ENCODE peak calls at places on chromosomes 11 and 22, in ten cellular contexts. One of them, this sample, is unnamed. For H3K4me1 and H3K36me3, the result is how much of the 10 kb centered on the place peaks cover.

GRCh38 chr11:26649884-26650283 is 72.0 kb downstream of the SLC5A12 start:
- DNase-seq in heart left ventricle: no peak
- DNase-seq in tibial nerve: no peak
- DNase-seq in fibroblast of lung: peak
- DNase-seq in kidney: no peak
- DNase-seq in PC-9: peak
- DNase-seq in endothelial cell of umbilical vein: peak
- DNase-seq in heart right ventricle: peak
- DNase-seq in uterus: no peak
- DNase-seq in mucosa of descending colon: peak
- DNase-seq in this sample: no peak

GRCh38 chr11:49995559-49995958 is 13.2 kb upstream of the OR4C12 start:
- DNase-seq in kidney: no peak
- DNase-seq in tibial nerve: no peak
- DNase-seq in fibroblast of lung: peak
- DNase-seq in heart right ventricle: peak
- DNase-seq in mucosa of descending colon: peak
- DNase-seq in endothelial cell of umbilical vein: peak
- DNase-seq in heart left ventricle: peak
- DNase-seq in uterus: no peak
- DNase-seq in PC-9: peak
- DNase-seq in this sample: no peak

GRCh38 chr11:111391328-111392124 is 12.5 kb upstream of the POU2AF1 start:
- DNase-seq in tibial nerve: no peak
- DNase-seq in kidney: no peak
- DNase-seq in mucosa of descending colon: no peak
- DNase-seq in uterus: no peak
- DNase-seq in fibroblast of lung: no peak
- DNase-seq in heart left ventricle: no peak
- DNase-seq in endothelial cell of umbilical vein: no peak
- DNase-seq in PC-9: no peak
- DNase-seq in heart right ventricle: no peak
- DNase-seq in this sample: no peak

GRCh38 chr11:764322-765024 is 12.8 kb downstream of the GATD1 start:
- DNase-seq in kidney: peak
- DNase-seq in endothelial cell of umbilical vein: no peak
- DNase-seq in fibroblast of lung: no peak
- DNase-seq in tibial nerve: no peak
- DNase-seq in heart left ventricle: no peak
- DNase-seq in heart right ventricle: no peak
- DNase-seq in PC-9: no peak
- DNase-seq in uterus: no peak
- DNase-seq in mucosa of descending colon: no peak
- DNase-seq in this sample: no peak

GRCh38 chr22:30866811-30867271 is 101.7 kb downstream of the MORC2 start:
- DNase-seq in uterus: peak
- DNase-seq in heart right ventricle: no peak
- DNase-seq in mucosa of descending colon: no peak
- DNase-seq in endothelial cell of umbilical vein: peak
- DNase-seq in kidney: peak
- DNase-seq in fibroblast of lung: no peak
- DNase-seq in tibial nerve: no peak
- DNase-seq in PC-9: no peak
- DNase-seq in heart left ventricle: peak
- DNase-seq in this sample: no peak

GRCh38 chr11:119742263-119742861 is 13.4 kb upstream of the NECTIN1 start:
- DNase-seq in PC-9: no peak
- DNase-seq in fibroblast of lung: peak
- DNase-seq in endothelial cell of umbilical vein: no peak
- DNase-seq in tibial nerve: no peak
- DNase-seq in heart left ventricle: no peak
- DNase-seq in uterus: peak
- DNase-seq in mucosa of descending colon: peak
- DNase-seq in kidney: no peak
- DNase-seq in heart right ventricle: no peak
- DNase-seq in this sample: peak

GRCh38 chr22:47210112-47210657 is 447.7 kb downstream of the TBC1D22A start:
- DNase-seq in mucosa of descending colon: no peak
- DNase-seq in endothelial cell of umbilical vein: no peak
- DNase-seq in tibial nerve: no peak
- DNase-seq in fibroblast of lung: no peak
- DNase-seq in kidney: peak
- DNase-seq in uterus: no peak
- DNase-seq in PC-9: no peak
- DNase-seq in heart left ventricle: no peak
- DNase-seq in heart right ventricle: no peak
- DNase-seq in this sample: no peak

GRCh38 chr22:19749876-19750275 is 10.7 kb upstream of the TBX1 start:
- DNase-seq in heart left ventricle: no peak
- DNase-seq in tibial nerve: no peak
- DNase-seq in uterus: no peak
- DNase-seq in mucosa of descending colon: no peak
- DNase-seq in endothelial cell of umbilical vein: no peak
- DNase-seq in heart right ventricle: no peak
- DNase-seq in kidney: no peak
- DNase-seq in PC-9: no peak
- DNase-seq in fibroblast of lung: no peak
- DNase-seq in this sample: no peak

GRCh38 chr22:30000566-30000965 is 79.7 kb upstream of the HORMAD2 start:
- DNase-seq in tibial nerve: no peak
- DNase-seq in heart right ventricle: no peak
- DNase-seq in fibroblast of lung: peak
- DNase-seq in PC-9: no peak
- DNase-seq in kidney: no peak
- DNase-seq in endothelial cell of umbilical vein: no peak
- DNase-seq in heart left ventricle: no peak
- DNase-seq in mucosa of descending colon: no peak
- DNase-seq in uterus: no peak
- DNase-seq in this sample: no peak

GRCh38 chr22:27488456-27489224 is 312.9 kb downstream of the MN1 start:
- DNase-seq in PC-9: no peak
- DNase-seq in uterus: no peak
- DNase-seq in mucosa of descending colon: peak
- DNase-seq in heart left ventricle: no peak
- DNase-seq in heart right ventricle: no peak
- DNase-seq in kidney: no peak
- DNase-seq in tibial nerve: no peak
- DNase-seq in fibroblast of lung: no peak
- DNase-seq in endothelial cell of umbilical vein: peak
- DNase-seq in this sample: no peak

GRCh38 chr11:17812286-17813187 is 78.0 kb downstream of the KCNC1 start:
- DNase-seq in endothelial cell of umbilical vein: no peak
- DNase-seq in heart left ventricle: no peak
- DNase-seq in fibroblast of lung: no peak
- DNase-seq in kidney: no peak
- DNase-seq in mucosa of descending colon: peak
- DNase-seq in uterus: no peak
- DNase-seq in heart right ventricle: no peak
- DNase-seq in PC-9: peak
- DNase-seq in tibial nerve: no peak
- DNase-seq in this sample: no peak

GRCh38 chr22:38843716-38844660 is at the start of gene NPTXR:
- DNase-seq in heart left ventricle: peak
- DNase-seq in endothelial cell of umbilical vein: peak
- DNase-seq in uterus: peak
- DNase-seq in mucosa of descending colon: peak
- DNase-seq in fibroblast of lung: peak
- DNase-seq in PC-9: peak
- DNase-seq in heart right ventricle: no peak
- DNase-seq in tibial nerve: no peak
- DNase-seq in kidney: no peak
- DNase-seq in this sample: peak

GRCh38 chr11:2541881-2542361 is 97.1 kb downstream of the KCNQ1 start:
- DNase-seq in fibroblast of lung: no peak
- DNase-seq in mucosa of descending colon: no peak
- DNase-seq in heart left ventricle: peak
- DNase-seq in kidney: peak
- DNase-seq in heart right ventricle: no peak
- DNase-seq in tibial nerve: peak
- DNase-seq in PC-9: no peak
- DNase-seq in endothelial cell of umbilical vein: no peak
- DNase-seq in uterus: no peak
- DNase-seq in this sample: no peak

GRCh38 chr11:10761085-10761698 is 10.1 kb downstream of the CTR9 start:
- DNase-seq in mucosa of descending colon: no peak
- DNase-seq in endothelial cell of umbilical vein: no peak
- DNase-seq in tibial nerve: no peak
- DNase-seq in fibroblast of lung: no peak
- DNase-seq in uterus: no peak
- DNase-seq in heart right ventricle: no peak
- DNase-seq in kidney: no peak
- DNase-seq in PC-9: no peak
- DNase-seq in heart left ventricle: no peak
- DNase-seq in this sample: no peak

GRCh38 chr11:61107888-61108287 is 5.6 kb downstream of the CD5 start:
- DNase-seq in fibroblast of lung: no peak
- DNase-seq in uterus: no peak
- DNase-seq in tibial nerve: no peak
- DNase-seq in mucosa of descending colon: no peak
- DNase-seq in heart right ventricle: no peak
- DNase-seq in endothelial cell of umbilical vein: no peak
- DNase-seq in heart left ventricle: no peak
- DNase-seq in kidney: no peak
- DNase-seq in PC-9: no peak
- DNase-seq in this sample: no peak

GRCh38 chr11:100972046-100972445 is 157.6 kb downstream of the PGR start:
- DNase-seq in tibial nerve: no peak
- DNase-seq in heart right ventricle: no peak
- DNase-seq in kidney: no peak
- DNase-seq in uterus: no peak
- DNase-seq in mucosa of descending colon: no peak
- DNase-seq in endothelial cell of umbilical vein: no peak
- DNase-seq in fibroblast of lung: no peak
- DNase-seq in heart left ventricle: no peak
- DNase-seq in PC-9: no peak
- DNase-seq in this sample: no peak

GRCh38 chr11:92917927-92918326 is 51.5 kb upstream of the MTNR1B start:
- DNase-seq in heart right ventricle: no peak
- DNase-seq in heart left ventricle: no peak
- DNase-seq in fibroblast of lung: no peak
- DNase-seq in PC-9: no peak
- DNase-seq in mucosa of descending colon: no peak
- DNase-seq in tibial nerve: no peak
- DNase-seq in uterus: no peak
- DNase-seq in kidney: no peak
- DNase-seq in endothelial cell of umbilical vein: no peak
- DNase-seq in this sample: no peak

GRCh38 chr11:35364101-35364780 is 55.1 kb downstream of the SLC1A2 start:
- DNase-seq in mucosa of descending colon: peak
- DNase-seq in tibial nerve: peak
- DNase-seq in heart left ventricle: peak
- DNase-seq in endothelial cell of umbilical vein: no peak
- DNase-seq in uterus: peak
- DNase-seq in heart right ventricle: peak
- DNase-seq in kidney: peak
- DNase-seq in fibroblast of lung: peak
- DNase-seq in PC-9: peak
- DNase-seq in this sample: no peak
- TF ChIP-seq CTCF in mucosa of descending colon: no peak
- TF ChIP-seq CTCF in tibial nerve: no peak
- TF ChIP-seq CTCF in heart left ventricle: no peak
- TF ChIP-seq CTCF in endothelial cell of umbilical vein: no peak
- TF ChIP-seq CTCF in uterus: no peak
- TF ChIP-seq CTCF in heart right ventricle: no peak
- TF ChIP-seq CTCF in kidney: no peak
- TF ChIP-seq CTCF in fibroblast of lung: no peak
- TF ChIP-seq CTCF in PC-9: no peak
- TF ChIP-seq CTCF in this sample: no peak

DNA sequence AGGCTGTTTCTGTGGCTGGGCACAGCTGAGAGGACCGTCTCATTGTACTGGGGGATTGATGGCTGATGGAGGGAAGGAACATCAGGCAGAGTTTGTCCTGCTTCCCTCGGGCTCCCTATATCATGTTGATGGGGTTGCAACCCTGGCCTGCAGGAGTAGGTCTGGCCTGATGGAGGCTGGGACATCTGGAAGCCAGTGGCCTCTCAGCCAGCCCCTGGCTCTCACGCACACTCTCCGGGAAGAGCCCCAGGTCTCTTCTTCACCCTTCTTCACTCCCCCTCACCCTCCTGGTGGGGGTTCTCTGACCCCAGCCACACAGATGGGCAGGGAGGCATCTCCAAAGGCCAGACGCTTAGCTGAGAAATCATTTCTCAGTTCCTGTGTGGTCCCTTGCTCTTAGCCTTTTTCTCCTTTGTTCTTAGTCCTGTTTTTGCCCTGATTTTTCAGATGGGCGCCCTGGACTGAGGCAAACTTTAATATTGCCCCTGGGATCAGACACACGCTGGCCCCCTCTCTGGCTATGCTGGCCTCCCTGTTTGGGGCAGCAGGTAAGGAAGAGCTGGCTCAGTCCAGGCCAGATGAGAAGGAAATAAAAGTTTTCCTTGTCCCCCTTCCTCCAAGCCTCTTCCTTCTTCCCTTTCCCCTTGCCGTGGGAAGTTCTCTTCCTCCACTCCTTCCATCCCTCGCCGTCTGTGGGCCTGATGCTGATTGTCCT is 13.9 kb upstream of the ANO1 start:
- DNase-seq in tibial nerve: no peak
- DNase-seq in heart left ventricle: no peak
- DNase-seq in endothelial cell of umbilical vein: no peak
- DNase-seq in kidney: no peak
- DNase-seq in heart right ventricle: no peak
- DNase-seq in uterus: no peak
- DNase-seq in PC-9: no peak
- DNase-seq in fibroblast of lung: no peak
- DNase-seq in mucosa of descending colon: no peak
- DNase-seq in this sample: no peak
- H3K4me1 ChIP-seq in tibial nerve: under half
- H3K4me1 ChIP-seq in heart left ventricle: under half
- H3K4me1 ChIP-seq in endothelial cell of umbilical vein: under half
- H3K4me1 ChIP-seq in kidney: under half
- H3K4me1 ChIP-seq in heart right ventricle: under half
- H3K4me1 ChIP-seq in uterus: under half
- H3K4me1 ChIP-seq in PC-9: half or more
- H3K4me1 ChIP-seq in fibroblast of lung: under half
- H3K4me1 ChIP-seq in mucosa of descending colon: under half
- H3K4me1 ChIP-seq in this sample: under half

DNA sequence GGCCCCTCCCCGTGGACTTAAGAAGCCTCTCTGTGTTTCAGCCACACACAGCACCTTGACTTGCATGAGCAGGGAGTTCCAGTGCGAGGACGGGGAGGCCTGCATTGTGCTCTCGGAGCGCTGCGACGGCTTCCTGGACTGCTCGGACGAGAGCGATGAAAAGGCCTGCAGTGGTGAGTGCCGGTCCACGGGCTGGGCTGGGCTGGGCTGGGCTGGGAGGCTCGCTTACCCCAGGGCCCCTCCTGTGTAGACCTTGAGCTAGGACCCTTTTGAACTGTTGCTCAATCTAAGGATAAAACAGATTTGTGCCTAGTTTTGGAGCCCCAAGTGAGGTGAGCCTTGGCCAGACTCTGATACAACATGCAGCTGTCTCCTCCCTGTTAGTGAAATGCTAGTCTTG is 151.4 kb upstream of the SORL1-AS1 start:
- DNase-seq in endothelial cell of umbilical vein: no peak
- DNase-seq in mucosa of descending colon: no peak
- DNase-seq in uterus: no peak
- DNase-seq in heart right ventricle: no peak
- DNase-seq in tibial nerve: no peak
- DNase-seq in PC-9: no peak
- DNase-seq in heart left ventricle: no peak
- DNase-seq in kidney: no peak
- DNase-seq in fibroblast of lung: no peak
- DNase-seq in this sample: no peak
- H3K36me3 ChIP-seq in endothelial cell of umbilical vein: under half
- H3K36me3 ChIP-seq in mucosa of descending colon: under half
- H3K36me3 ChIP-seq in uterus: under half
- H3K36me3 ChIP-seq in heart right ventricle: under half
- H3K36me3 ChIP-seq in tibial nerve: under half
- H3K36me3 ChIP-seq in PC-9: under half
- H3K36me3 ChIP-seq in heart left ventricle: under half
- H3K36me3 ChIP-seq in kidney: under half
- H3K36me3 ChIP-seq in fibroblast of lung: under half
- H3K36me3 ChIP-seq in this sample: half or more

GRCh38 chr11:79371152-79371551 is 69.7 kb downstream of the TENM4 start:
- DNase-seq in heart right ventricle: no peak
- DNase-seq in uterus: no peak
- DNase-seq in heart left ventricle: no peak
- DNase-seq in endothelial cell of umbilical vein: no peak
- DNase-seq in kidney: no peak
- DNase-seq in PC-9: no peak
- DNase-seq in fibroblast of lung: peak
- DNase-seq in mucosa of descending colon: no peak
- DNase-seq in tibial nerve: no peak
- DNase-seq in this sample: no peak
- TF ChIP-seq CTCF in heart right ventricle: no peak
- TF ChIP-seq CTCF in uterus: no peak
- TF ChIP-seq CTCF in heart left ventricle: no peak
- TF ChIP-seq CTCF in endothelial cell of umbilical vein: no peak
- TF ChIP-seq CTCF in kidney: no peak
- TF ChIP-seq CTCF in PC-9: no peak
- TF ChIP-seq CTCF in fibroblast of lung: no peak
- TF ChIP-seq CTCF in mucosa of descending colon: no peak
- TF ChIP-seq CTCF in tibial nerve: no peak
- TF ChIP-seq CTCF in this sample: no peak

This sample was measured in CD8-positive, alpha-beta T cell.